ENCODE peak calls at places on chromosomes 12 and 14, in four cellular contexts. S is adrenal gland, O is OCI-LY7, U is breast epithelium. N is an unnamed sample. For H3K4me1, H3K9me3 and H3K36me3, the result is how much of the 10 kb centered on the place peaks cover.

GRCh38 chr12:119115296-119115905 is 63.3 kb upstream of the HSPB8 start:
- DNase-seq in S (peak), O (peak), U (no peak), N (peak)

GRCh38 chr12:57694459-57695019 is 607 bp downstream of the OS9 start:
- DNase-seq in S (no peak), O (no peak), U (no peak), N (no peak)

GRCh38 chr14:51716610-51717009 is 64.9 kb downstream of the FRMD6 start:
- DNase-seq in S (no peak), O (no peak), U (no peak), N (no peak)

GRCh38 chr14:54354096-54354495 is 42.7 kb upstream of the CDKN3 start:
- DNase-seq in S (no peak), O (no peak), U (no peak), N (no peak)

GRCh38 chr12:71948390-71948789 is 9.7 kb downstream of the TPH2 start:
- DNase-seq in S (no peak), O (no peak), U (no peak), N (no peak)

GRCh38 chr14:100424504-100425453 is 101.6 kb downstream of the SLC25A47 start:
- DNase-seq in S (no peak), O (no peak), U (no peak), N (no peak)

GRCh38 chr14:78902010-78902623 is 731.9 kb downstream of the NRXN3 start:
- DNase-seq in S (peak), O (peak), U (no peak), N (no peak)

GRCh38 chr12:26798013-26798412 is 35.0 kb downstream of the ITPR2 start:
- DNase-seq in S (no peak), O (peak), U (no peak), N (no peak)

GRCh38 chr12:55188974-55189556 is 31.8 kb upstream of the OR10A7 start:
- DNase-seq in S (no peak), O (peak), U (no peak), N (no peak)

GRCh38 chr12:92987362-92987761 is 58.3 kb upstream of the EEA1 start:
- DNase-seq in S (peak), O (peak), U (no peak), N (no peak)

GRCh38 chr12:51773145-51773869 is 75.2 kb downstream of the FIGNL2 start:
- DNase-seq in S (no peak), O (no peak), U (no peak), N (no peak)

GRCh38 chr12:78473136-78473535 is 391.4 kb upstream of the SYT1 start:
- DNase-seq in S (no peak), O (no peak), U (no peak), N (no peak)

GRCh38 chr12:90575995-90576394 is 379.0 kb downstream of the CCER1 start:
- DNase-seq in S (no peak), O (no peak), U (no peak), N (no peak)

GRCh38 chr12:101967506-101967905 is 90.1 kb downstream of the DRAM1 start:
- DNase-seq in S (no peak), O (no peak), U (no peak), N (no peak)

GRCh38 chr12:119949145-119949544 is 39.9 kb upstream of the BICDL1 start:
- DNase-seq in S (no peak), O (no peak), U (no peak), N (no peak)

GRCh38 chr12:112458751-112459150 is 40.0 kb downstream of the PTPN11 start:
- DNase-seq in S (no peak), O (no peak), U (no peak), N (no peak)

GRCh38 chr12:6827437-6827894 is 741 bp upstream of the P3H3 start:
- DNase-seq in S (peak), O (peak), U (peak), N (peak)

GRCh38 chr14:75310295-75311059 is 31.8 kb downstream of the FOS start:
- DNase-seq in S (peak), O (no peak), U (peak), N (peak)

GRCh38 chr14:67425603-67426002 is 13.6 kb upstream of the PLEK2 start:
- DNase-seq in S (no peak), O (no peak), U (no peak), N (no peak)

GRCh38 chr14:71703477-71703876 is 228.8 kb upstream of the RGS6 start:
- DNase-seq in S (no peak), O (no peak), U (no peak), N (no peak)

GRCh38 chr12:103677341-103677740 is 90.3 kb downstream of the STAB2 start:
- DNase-seq in S (no peak), O (no peak), U (peak), N (no peak)

GRCh38 chr14:29637406-29637805 is 290.2 kb downstream of the PRKD1 start:
- DNase-seq in S (peak), O (no peak), U (peak), N (peak)

GRCh38 chr14:100771121-100771800 is 44.6 kb downstream of the DLK1 start:
- DNase-seq in S (peak), O (no peak), U (no peak), N (no peak)

GRCh38 chr12:6341439-6342139 is at the start of gene TNFRSF1A:
- DNase-seq in S (peak), O (peak), U (no peak), N (peak)

GRCh38 chr12:131345521-131346436 is 365.1 kb upstream of the SFSWAP start:
- DNase-seq in S (no peak), O (no peak), U (no peak), N (no peak)

GRCh38 chr14:51419685-51420084 is 179.6 kb downstream of the TMX1 start:
- DNase-seq in S (no peak), O (peak), U (no peak), N (no peak)

GRCh38 chr14:42140001-42140400 is 533.3 kb downstream of the LRFN5 start:
- DNase-seq in S (no peak), O (no peak), U (no peak), N (no peak)

GRCh38 chr12:126784328-126784921 is 1482.5 kb upstream of the TMEM132C start:
- DNase-seq in S (peak), O (peak), U (no peak), N (no peak)

GRCh38 chr14:23571701-23572523 is 4.3 kb upstream of the AP1G2 start:
- DNase-seq in S (no peak), O (no peak), U (peak), N (no peak)

DNA sequence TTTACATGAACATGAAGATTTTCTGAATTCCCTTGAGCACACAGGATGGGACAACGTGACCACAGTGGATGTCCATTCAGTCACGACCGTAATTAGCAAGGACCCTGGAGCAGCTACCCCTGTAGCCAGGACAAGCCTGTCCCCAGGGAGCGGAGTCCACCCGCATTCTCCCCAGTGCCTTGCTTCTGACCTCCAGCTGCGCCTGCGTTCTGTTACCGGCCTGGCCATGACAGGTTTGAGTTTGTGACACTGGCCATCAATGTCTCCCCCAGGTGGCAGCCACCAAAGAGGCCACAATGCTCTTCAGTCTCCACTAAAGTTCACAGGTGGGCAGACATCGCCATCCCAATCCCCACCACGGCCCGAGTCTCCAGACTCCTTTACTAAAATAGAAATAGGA is 96.7 kb downstream of the TMEM132D start:
- DNase-seq in S (no peak), O (no peak), U (no peak), N (no peak)
- H3K4me1 ChIP-seq in S (under half), O (under half), U (under half), N (under half)

GRCh38 chr12:34341362-34341733 is 319.1 kb downstream of the ALG10 start:
- DNase-seq in S (no peak), O (no peak), U (no peak), N (no peak)
- H3K9me3 ChIP-seq in S (under half), O (under half), U (half or more), N (under half)

GRCh38 chr14:81205639-81206038 is 15.1 kb downstream of the GTF2A1 start:
- DNase-seq in S (no peak), O (no peak), U (no peak), N (no peak)
- H3K36me3 ChIP-seq in S (under half), O (half or more), U (under half), N (under half)

DNA sequence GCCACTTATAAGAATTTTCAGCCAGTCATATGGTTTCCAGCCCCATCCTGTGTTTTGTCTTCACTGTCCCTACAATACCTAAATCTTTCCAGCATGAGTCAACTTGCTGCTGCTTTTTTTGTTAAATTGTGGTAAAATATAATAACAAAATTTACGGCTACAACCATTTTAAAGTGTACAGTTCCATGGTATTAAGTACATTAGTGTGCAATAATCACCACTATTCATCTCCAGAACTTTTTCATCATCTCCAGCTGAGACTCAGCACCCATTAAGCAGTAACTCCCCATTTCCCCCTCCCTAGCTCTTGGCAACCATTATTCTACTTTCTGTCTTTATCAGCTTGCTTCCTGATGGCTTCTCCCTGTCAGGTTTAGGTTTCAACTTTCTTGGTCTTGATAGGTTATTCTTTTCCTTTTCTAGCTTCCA is 39.1 kb downstream of the FRS2 start:
- DNase-seq in S (no peak), O (no peak), U (no peak), N (no peak)
- H3K4me1 ChIP-seq in S (half or more), O (under half), U (under half), N (half or more)

GRCh38 chr14:98136019-98136418 is 1136.0 kb downstream of the BCL11B start:
- DNase-seq in S (no peak), O (no peak), U (no peak), N (no peak)

GRCh38 chr14:98130691-98131090 is 1141.3 kb downstream of the BCL11B start:
- DNase-seq in S (no peak), O (no peak), U (no peak), N (no peak)

GRCh38 chr14:98136420-98136819 is 1135.6 kb downstream of the BCL11B start:
- DNase-seq in S (no peak), O (no peak), U (no peak), N (no peak)

GRCh38 chr14:98133806-98134205 is 1138.2 kb downstream of the BCL11B start:
- DNase-seq in S (no peak), O (no peak), U (no peak), N (no peak)

GRCh38 chr14:98131406-98131805 is 1140.6 kb downstream of the BCL11B start:
- DNase-seq in S (no peak), O (no peak), U (no peak), N (no peak)
- H3K9me3 ChIP-seq in S (under half), O (under half), U (under half), N (under half)

N was measured in gastrocnemius medialis.